ENCODE peak calls at places on chromosomes 12 and 14, in eight cellular contexts. C is NCI-H524, T is adipocyte, O is transverse colon, M is brain microvascular endothelial cell, L is DND-41, Y is tibial nerve, S is right cardiac atrium. K is an unnamed sample.

GRCh38 chr12:89359615-89360014 is 7.3 kb upstream of the DUSP6 start:
- DNase-seq in C (no peak), T (no peak), O (no peak), M (no peak), L (no peak), Y (no peak), S (no peak), K (no peak)

GRCh38 chr12:57372233-57372632 is 58.6 kb downstream of the R3HDM2 start:
- DNase-seq in C (no peak), T (no peak), O (no peak), M (peak), L (no peak), Y (no peak), S (no peak), K (no peak)

GRCh38 chr12:111841236-111841749 is 735 bp upstream of the MAPKAPK5 start:
- DNase-seq in C (no peak), T (no peak), O (no peak), M (no peak), L (no peak), Y (no peak), S (no peak), K (no peak)

GRCh38 chr12:121560392-121561021 is 20.3 kb downstream of the KDM2B start:
- DNase-seq in C (no peak), T (no peak), O (peak), M (no peak), L (no peak), Y (no peak), S (no peak), K (no peak)

GRCh38 chr12:68831272-68831671 is 23.3 kb downstream of the MDM2 start:
- DNase-seq in C (no peak), T (no peak), O (no peak), M (no peak), L (no peak), Y (no peak), S (no peak), K (no peak)

GRCh38 chr12:57521475-57522018 is 1.1 kb upstream of the MBD6 start:
- DNase-seq in C (peak), T (no peak), O (peak), M (no peak), L (peak), Y (peak), S (peak), K (peak)

GRCh38 chr14:100587248-100587762 is at the start of gene BEGAIN:
- DNase-seq in C (no peak), T (peak), O (no peak), M (no peak), L (no peak), Y (no peak), S (peak), K (no peak)

GRCh38 chr12:13719986-13720385 is 261.4 kb downstream of the GRIN2B start:
- DNase-seq in C (peak), T (no peak), O (no peak), M (no peak), L (no peak), Y (no peak), S (no peak), K (no peak)

GRCh38 chr12:48000878-48001321 is 3.4 kb downstream of the COL2A1 start:
- DNase-seq in C (peak), T (peak), O (no peak), M (peak), L (no peak), Y (no peak), S (no peak), K (no peak)

GRCh38 chr12:12398026-12398859 is 41.4 kb downstream of the BORCS5 start:
- DNase-seq in C (no peak), T (peak), O (peak), M (peak), L (no peak), Y (peak), S (peak), K (peak)

K was measured in left cardiac atrium.